ENCODE peak calls at places on chromosomes 1 and 21, in five cellular contexts. X is activated T-helper 9 cell treated with anti-CD3 and anti-CD28 coated beads, Interleukin-2, amount 50 U/mL, for 16 hours; S is astrocyte; A is stimulated activated CD4-positive, alpha-beta T cell treated with anti-CD3 and anti-CD28 coated beads, Interleukin-4, amount 100 ng/mL, for 1 hour; W is cardiac fibroblast. Z is an unnamed sample.

GRCh38 chr1:219883400-219884332 is 44.7 kb downstream of the SLC30A10 start:
- DNase-seq in X (no peak), S (no peak), W (no peak), A (no peak), Z (no peak)

GRCh38 chr1:70863256-70863655 is 184.4 kb downstream of the PTGER3 start:
- DNase-seq in W (no peak), A (no peak), X (no peak), S (no peak), Z (no peak)

GRCh38 chr1:3915551-3916121 is 15.6 kb upstream of the C1orf174 start:
- DNase-seq in A (no peak), S (no peak), X (no peak), W (no peak), Z (no peak)

GRCh38 chr1:230415405-230416119 is 10.6 kb downstream of the PGBD5 start:
- DNase-seq in W (no peak), A (no peak), S (no peak), X (no peak), Z (no peak)

GRCh38 chr1:205226868-205227583 is 720 bp upstream of the TMCC2 start:
- DNase-seq in A (no peak), X (no peak), S (peak; percentile 58), W (peak; percentile 37), Z (peak; percentile 60)

GRCh38 chr1:39632491-39633417 is 6.7 kb downstream of the HEYL start:
- DNase-seq in S (peak; percentile 33), A (no peak), X (no peak), W (peak; percentile 70), Z (peak; percentile 74)

GRCh38 chr1:11441211-11441952 is 37.6 kb upstream of the DISP3 start:
- DNase-seq in A (no peak), S (no peak), X (no peak), W (no peak), Z (no peak)

GRCh38 chr21:17988038-17988437 is 168.9 kb upstream of the C21orf91 start:
- DNase-seq in S (no peak), A (no peak), W (no peak), X (no peak), Z (no peak)

GRCh38 chr1:33336580-33336979 is 15.7 kb upstream of the A3GALT2 start:
- DNase-seq in X (no peak), A (no peak), S (no peak), W (no peak), Z (no peak)

GRCh38 chr1:189597083-189597482 is 880.6 kb downstream of the BRINP3 start:
- DNase-seq in X (no peak), W (no peak), S (no peak), A (no peak), Z (no peak)

GRCh38 chr1:154466879-154467767 is 34.9 kb upstream of the TDRD10 start:
- DNase-seq in X (no peak), W (no peak), A (no peak), S (no peak), Z (no peak)

GRCh38 chr1:33001282-33001681 is 35.4 kb downstream of the AK2 start:
- DNase-seq in A (no peak), S (no peak), W (no peak), X (no peak), Z (no peak)

GRCh38 chr1:22778408-22778807 is 67.8 kb downstream of the EPHB2 start:
- DNase-seq in W (no peak), X (no peak), S (no peak), A (no peak), Z (no peak)

GRCh38 chr1:193850745-193851144 is 664.3 kb upstream of the B3GALT2 start:
- DNase-seq in S (peak; percentile 11), A (no peak), W (no peak), X (no peak), Z (no peak)

GRCh38 chr1:53454019-53454418 is 5.2 kb upstream of the DMRTB1 start:
- DNase-seq in W (no peak), S (no peak), A (no peak), X (no peak), Z (no peak)

GRCh38 chr1:94633051-94633450 is 91.5 kb upstream of the F3 start:
- DNase-seq in W (peak; percentile 48), S (peak; percentile 22), A (no peak), X (no peak), Z (peak; percentile 87)

GRCh38 chr1:222090103-222090502 is 348.2 kb upstream of the DUSP10 start:
- DNase-seq in A (no peak), S (peak; percentile 76), X (no peak), W (no peak), Z (no peak)

GRCh38 chr1:239896569-239896968 is 195.1 kb upstream of the FMN2 start:
- DNase-seq in W (no peak), A (no peak), X (no peak), S (no peak), Z (no peak)

GRCh38 chr1:165129568-165130164 is 226.8 kb downstream of the LMX1A start:
- DNase-seq in S (no peak), A (peak; percentile 3), X (no peak), W (peak; percentile 44), Z (peak; percentile 31)

GRCh38 chr1:201686709-201687455 is 142.1 kb upstream of the IPO9 start:
- DNase-seq in X (no peak), A (no peak), S (no peak), W (no peak), Z (no peak)

GRCh38 chr1:42962641-42963377 is 4.1 kb upstream of the SLC2A1 start:
- DNase-seq in A (no peak), W (no peak), S (peak; percentile 57), X (no peak), Z (no peak)

GRCh38 chr21:26007911-26008579 is 162.5 kb downstream of the APP start:
- DNase-seq in S (no peak), A (no peak), X (no peak), W (peak; percentile 41), Z (peak; percentile 49)

GRCh38 chr1:60861949-60862346 is 220.4 kb upstream of the NFIA start:
- DNase-seq in A (no peak), W (no peak), X (no peak), S (no peak), Z (no peak)

Z was measured in amniotic epithelial cell.